ENCODE peak calls at places on chromosomes 5 and 9, in four cellular contexts. A is astrocyte, Y is IMR-90, O is fibroblast of pulmonary artery. L is an unnamed sample.
A peak's percentile ranks its signal among the peaks of the same experiment; 100 is the strongest.

GRCh38 chr5:154654484-154655375 is 100.4 kb upstream of the LARP1 start:
- DNase-seq in A (peak; percentile 47), O (peak; percentile 38), Y (no peak), L (no peak)

GRCh38 chr5:9930156-9930555 is 300.0 kb upstream of the TAS2R1 start:
- DNase-seq in O (no peak), A (no peak), Y (peak; percentile 45), L (no peak)

GRCh38 chr9:137742698-137743097 is 123.9 kb downstream of the EHMT1 start:
- DNase-seq in Y (peak; percentile 16), O (no peak), A (no peak), L (no peak)

GRCh38 chr5:53479045-53479655 is 1.3 kb upstream of the FST start:
- DNase-seq in Y (peak; percentile 48), O (peak; percentile 37), A (peak; percentile 17), L (no peak)

GRCh38 chr9:77827104-77827784 is 179.1 kb upstream of the GNA14 start:
- DNase-seq in Y (no peak), O (no peak), A (no peak), L (no peak)

GRCh38 chr5:171646338-171647042 is 139.1 kb upstream of the SMIM23 start:
- DNase-seq in Y (no peak), A (no peak), O (no peak), L (no peak)

GRCh38 chr5:179319741-179320281 is 25.4 kb downstream of the ADAMTS2 start:
- DNase-seq in A (peak; percentile 74), Y (peak; percentile 62), O (peak; percentile 63), L (no peak)

GRCh38 chr9:3181049-3181953 is 337.4 kb upstream of the PUM3 start:
- DNase-seq in O (peak; percentile 21), A (no peak), Y (no peak), L (no peak)

GRCh38 chr5:141003791-141004601 is 37.7 kb downstream of the PCDHAC2 start:
- DNase-seq in O (peak; percentile 2), A (no peak), Y (no peak), L (no peak)

GRCh38 chr5:59134770-59135169 is 551.9 kb downstream of the RAB3C start:
- DNase-seq in O (no peak), A (no peak), Y (no peak), L (no peak)

GRCh38 chr5:137751869-137752491 is 2.2 kb downstream of the HNRNPA0 start:
- DNase-seq in A (peak; percentile 50), O (peak; percentile 88), Y (peak; percentile 80), L (no peak)

GRCh38 chr5:175687231-175687701 is 29.4 kb downstream of the HRH2 start:
- DNase-seq in O (no peak), A (no peak), Y (no peak), L (no peak)

GRCh38 chr5:33299621-33300208 is 141.1 kb upstream of the TARS1 start:
- DNase-seq in A (peak; percentile 49), Y (peak; percentile 71), O (peak; percentile 86), L (no peak)

GRCh38 chr9:6680797-6681146 is 35.2 kb upstream of the GLDC start:
- DNase-seq in O (no peak), Y (peak; percentile 40), A (peak; percentile 44), L (no peak)

GRCh38 chr9:137786511-137786920 is 91.1 kb upstream of the CACNA1B start:
- DNase-seq in A (no peak), O (no peak), Y (peak; percentile 19), L (no peak)

GRCh38 chr5:137146402-137146889 is 352.7 kb downstream of the SPOCK1 start:
- DNase-seq in O (peak; percentile 94), A (peak; percentile 99), Y (peak; percentile 96), L (no peak)

GRCh38 chr9:105842023-105842644 is 147.8 kb downstream of the TMEM38B start:
- DNase-seq in A (peak; percentile 2), O (peak; percentile 59), Y (peak; percentile 47), L (no peak)

GRCh38 chr5:129807162-129807814 is 59.4 kb downstream of the MINAR2 start:
- DNase-seq in O (no peak), Y (no peak), A (no peak), L (no peak)

GRCh38 chr5:67267522-67268232 is 71.1 kb upstream of the CD180 start:
- DNase-seq in O (no peak), Y (no peak), A (no peak), L (no peak)

GRCh38 chr5:157989296-157989695 is 130.4 kb upstream of the CLINT1 start:
- DNase-seq in Y (no peak), A (peak; percentile 17), O (no peak), L (no peak)

GRCh38 chr5:82794876-82795275 is 282.3 kb downstream of the TMEM167A start:
- DNase-seq in O (no peak), A (no peak), Y (no peak), L (no peak)

GRCh38 chr9:97813072-97813471 is 40.0 kb upstream of the FOXE1 start:
- DNase-seq in A (no peak), O (no peak), Y (no peak), L (no peak)

GRCh38 chr5:65978251-65978650 is 51.9 kb downstream of the ERBIN start:
- DNase-seq in A (no peak), O (no peak), Y (no peak), L (no peak)

GRCh38 chr5:73265641-73266040 is 92.6 kb downstream of the TMEM174 start:
- DNase-seq in Y (no peak), O (no peak), A (no peak), L (no peak)

GRCh38 chr5:116799401-116799800 is 224.8 kb upstream of the SEMA6A start:
- DNase-seq in O (no peak), A (no peak), Y (no peak), L (no peak)

GRCh38 chr5:164784230-164784629 is 1278.8 kb downstream of the MAT2B start:
- DNase-seq in O (no peak), Y (no peak), A (no peak), L (no peak)

GRCh38 chr5:72369301-72370079 is 49.3 kb downstream of the PTCD2 start:
- DNase-seq in O (no peak), Y (peak; percentile 48), A (peak; percentile 89), L (no peak)

GRCh38 chr5:53446908-53447307 is 33.5 kb upstream of the FST start:
- DNase-seq in O (peak; percentile 31), Y (peak; percentile 28), A (no peak), L (no peak)

GRCh38 chr5:135829681-135830383 is 4.6 kb upstream of the SLC25A48 start:
- DNase-seq in A (peak; percentile 8), O (peak; percentile 56), Y (peak; percentile 31), L (no peak)

GRCh38 chr5:40667171-40667663 is 12.5 kb upstream of the PTGER4 start:
- DNase-seq in Y (no peak), O (no peak), A (no peak), L (no peak)

GRCh38 chr9:16516887-16517286 is 353.6 kb downstream of the BNC2 start:
- DNase-seq in O (peak; percentile 58), A (peak; percentile 80), Y (peak; percentile 44), L (no peak)

GRCh38 chr9:114263853-114264510 is 58.9 kb upstream of the ORM1 start:
- DNase-seq in A (no peak), Y (no peak), O (no peak), L (no peak)

GRCh38 chr9:131813116-131813515 is 73.2 kb upstream of the RAPGEF1 start:
- DNase-seq in Y (peak; percentile 61), A (peak; percentile 77), O (peak; percentile 10), L (no peak)

GRCh38 chr5:119028575-119028974 is 40.2 kb upstream of the DTWD2 start:
- DNase-seq in A (no peak), Y (no peak), O (no peak), L (no peak)

GRCh38 chr9:70480405-70480980 is 66.0 kb upstream of the KLF9 start:
- DNase-seq in Y (peak; percentile 90), O (peak; percentile 99), A (peak; percentile 59), L (no peak)

GRCh38 chr9:90340421-90340820 is 302.2 kb downstream of the DIRAS2 start:
- DNase-seq in Y (peak; percentile 46), O (peak; percentile 86), A (peak; percentile 33), L (no peak)

GRCh38 chr5:43274435-43275114 is 38.6 kb downstream of the HMGCS1 start:
- DNase-seq in O (no peak), Y (no peak), A (no peak), L (no peak)

DNA sequence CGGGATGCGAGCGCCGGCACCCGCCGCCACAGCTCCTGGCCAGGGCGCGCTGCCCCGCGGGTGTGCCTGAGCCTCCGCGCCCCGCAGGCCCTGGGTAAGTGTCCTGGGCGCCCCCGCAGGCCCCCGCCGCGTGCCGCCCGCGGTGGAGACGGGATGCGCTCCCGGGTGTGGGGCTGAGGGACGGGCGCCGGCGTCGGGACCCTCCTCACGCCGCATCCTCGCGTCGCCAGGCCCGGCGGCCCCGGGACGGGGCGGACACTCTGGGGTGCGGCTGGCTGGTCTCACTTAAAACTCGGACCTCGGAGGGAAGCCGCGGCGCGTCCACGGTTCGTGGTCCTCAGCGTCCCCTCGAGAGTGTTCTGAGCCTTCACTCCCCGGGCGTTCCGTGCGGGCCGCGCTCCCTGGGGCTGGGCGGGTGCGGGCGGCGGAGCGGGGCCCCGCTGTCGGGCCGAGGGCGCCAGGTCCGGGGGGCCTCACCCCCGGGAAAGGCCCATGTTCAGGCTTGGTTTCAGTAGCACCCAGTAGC is 275 bp downstream of the AHRR start:
- DNase-seq in A (no peak), Y (no peak), O (no peak), L (no peak)
- TF ChIP-seq CTCF in A (no peak), Y (no peak), O (no peak), L (no peak)

GRCh38 chr9:92501671-92502393 is 19.5 kb upstream of the ASPN start:
- DNase-seq in Y (peak; percentile 51), A (no peak), O (peak; percentile 58), L (no peak)
- TF ChIP-seq CTCF in Y (peak; percentile 28), A (peak; percentile 26), O (peak; percentile 59), L (no peak)

GRCh38 chr9:112093875-112094227 is 81.2 kb downstream of the SUSD1 start:
- DNase-seq in O (no peak), A (no peak), Y (no peak), L (no peak)

GRCh38 chr9:112094240-112094639 is 80.9 kb downstream of the SUSD1 start:
- DNase-seq in Y (no peak), O (no peak), A (no peak), L (no peak)

GRCh38 chr9:112094948-112095779 is 79.9 kb downstream of the SUSD1 start:
- DNase-seq in Y (no peak), A (no peak), O (no peak), L (no peak)

GRCh38 chr9:112093147-112093874 is 81.8 kb downstream of the SUSD1 start:
- DNase-seq in O (no peak), Y (no peak), A (no peak), L (no peak)

DNA sequence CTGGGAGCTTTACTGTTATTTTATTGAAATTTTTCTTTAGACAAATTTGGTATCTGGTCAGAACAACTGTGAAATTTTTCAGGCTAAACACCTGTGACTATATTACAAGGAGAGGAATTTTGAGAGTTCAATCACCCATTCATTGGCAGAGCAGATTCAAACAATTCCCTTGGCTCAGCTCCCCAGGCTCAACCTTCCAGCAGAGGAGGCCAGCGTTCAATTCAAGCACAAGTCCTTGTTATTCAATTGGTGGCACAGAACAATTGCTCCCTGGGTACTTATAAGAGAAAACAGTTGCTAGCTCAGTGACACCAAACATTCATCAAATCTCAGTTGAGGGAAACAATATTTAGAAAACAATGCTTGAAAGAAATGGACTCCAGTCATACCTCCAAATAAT is 83.3 kb downstream of the SUSD1 start:
- DNase-seq in Y (peak; percentile 36), O (peak; percentile 52), A (peak; percentile 6), L (no peak)
- TF ChIP-seq CTCF in Y (peak; percentile 51), O (peak; percentile 46), A (peak; percentile 13), L (no peak)

GRCh38 chr9:87040410-87041009 is 93.2 kb upstream of the GAS1 start:
- DNase-seq in O (no peak), Y (no peak), A (no peak), L (no peak)
- TF ChIP-seq CTCF in O (no peak), Y (no peak), A (no peak), L (no peak)

L was measured in natural killer cell.